ENCODE peak calls at places on chromosomes 2 and 18, in seven cellular contexts. T, E, Q, S, X, G and N are unnamed samples.

GRCh38 chr18:32271649-32272324 is 81.9 kb downstream of the MEP1B start:
- DNase-seq in X (peak; percentile 46), E (peak; percentile 30), T (no peak), S (peak; percentile 55), Q (no peak), G (no peak), N (no peak)

GRCh38 chr2:213451542-213452256 is 167.4 kb downstream of the SPAG16 start:
- DNase-seq in T (no peak), Q (no peak), E (no peak), G (no peak), X (no peak), S (no peak), N (peak; percentile 82)

GRCh38 chr18:71799016-71799673 is 745.0 kb downstream of the CBLN2 start:
- DNase-seq in G (no peak), T (no peak), Q (no peak), E (no peak), S (no peak), X (peak; percentile 33), N (no peak)

GRCh38 chr2:26349690-26350089 is 3.1 kb upstream of the ADGRF3 start:
- DNase-seq in T (no peak), X (no peak), Q (no peak), E (no peak), S (no peak), G (no peak), N (no peak)

GRCh38 chr2:217667545-217667944 is 335.2 kb downstream of the TNS1 start:
- DNase-seq in E (no peak), X (no peak), S (no peak), T (no peak), Q (no peak), G (no peak), N (no peak)

GRCh38 chr2:177000408-177000807 is 212.2 kb upstream of the HNRNPA3 start:
- DNase-seq in T (no peak), Q (no peak), S (no peak), X (no peak), E (no peak), G (no peak), N (no peak)

GRCh38 chr2:3662239-3662638 is 4.2 kb downstream of the ALLC start:
- DNase-seq in Q (peak; percentile 8), T (no peak), E (no peak), G (no peak), S (peak; percentile 21), X (no peak), N (no peak)

GRCh38 chr2:101150306-101151140 is 659 bp downstream of the TBC1D8 start:
- DNase-seq in S (no peak), G (peak; percentile 61), Q (peak; percentile 46), X (peak; percentile 3), E (peak; percentile 33), T (no peak), N (peak; percentile 43)

GRCh38 chr18:67590571-67591141 is 74.1 kb upstream of the DSEL start:
- DNase-seq in Q (no peak), S (peak; percentile 13), E (no peak), T (no peak), X (peak; percentile 50), G (no peak), N (no peak)

GRCh38 chr2:74053959-74054715 is 69.4 kb downstream of the TET3 start:
- DNase-seq in T (no peak), S (no peak), Q (no peak), X (no peak), E (no peak), G (no peak), N (no peak)

GRCh38 chr2:28729698-28730097 is 21.9 kb upstream of the PPP1CB start:
- DNase-seq in T (no peak), S (no peak), G (no peak), Q (no peak), E (no peak), X (no peak), N (no peak)

GRCh38 chr2:132374551-132374950 is 42.1 kb upstream of the GPR39 start:
- DNase-seq in Q (no peak), T (no peak), E (no peak), X (peak; percentile 81), S (peak; percentile 11), G (no peak), N (no peak)

GRCh38 chr2:98936133-98936916 is at the start of gene CRACDL:
- DNase-seq in X (peak; percentile 44), S (peak; percentile 43), E (peak; percentile 39), G (no peak), T (no peak), Q (no peak), N (no peak)

GRCh38 chr2:127014630-127015029 is 92.3 kb downstream of the BIN1 start:
- DNase-seq in G (no peak), T (no peak), Q (no peak), S (peak; percentile 82), E (no peak), X (peak; percentile 86), N (no peak)

GRCh38 chr2:10431797-10432196 is 16.3 kb downstream of the ODC1 start:
- DNase-seq in S (no peak), Q (no peak), E (no peak), X (no peak), T (no peak), G (no peak), N (peak; percentile 58)

GRCh38 chr2:191631754-191632153 is 46.2 kb upstream of the NABP1 start:
- DNase-seq in T (no peak), X (peak; percentile 45), G (peak; percentile 73), Q (no peak), S (no peak), E (no peak), N (no peak)

GRCh38 chr2:7007488-7007845 is 90.3 kb downstream of the RNF144A start:
- DNase-seq in S (no peak), E (no peak), T (no peak), Q (no peak), G (no peak), X (no peak), N (no peak)

GRCh38 chr2:38549851-38550250 is 52.9 kb downstream of the HNRNPLL start:
- DNase-seq in G (no peak), E (no peak), T (no peak), X (no peak), S (no peak), Q (no peak), N (no peak)

GRCh38 chr18:57223160-57223870 is 76.4 kb downstream of the BOD1L2 start:
- DNase-seq in G (no peak), S (no peak), E (peak; percentile 46), Q (no peak), X (peak; percentile 1), T (no peak), N (no peak)

GRCh38 chr2:2787301-2787907 is 456.3 kb upstream of the MYT1L start:
- DNase-seq in X (no peak), G (no peak), S (no peak), T (no peak), E (no peak), Q (peak; percentile 51), N (no peak)

GRCh38 chr2:14745288-14746076 is 113.0 kb downstream of the LRATD1 start:
- DNase-seq in X (peak; percentile 73), E (no peak), Q (no peak), G (no peak), T (no peak), S (no peak), N (no peak)

GRCh38 chr2:29042581-29043075 is 31.7 kb downstream of the PCARE start:
- DNase-seq in G (no peak), X (peak; percentile 40), S (no peak), T (no peak), E (no peak), Q (no peak), N (no peak)

GRCh38 chr2:182611009-182611408 is 105.0 kb upstream of the DNAJC10 start:
- DNase-seq in T (no peak), X (no peak), S (no peak), E (no peak), Q (peak; percentile 48), G (no peak), N (no peak)

GRCh38 chr18:55038162-55038561 is 78.9 kb upstream of the CCDC68 start:
- DNase-seq in T (no peak), S (peak; percentile 30), G (no peak), X (peak; percentile 30), Q (no peak), E (peak; percentile 7), N (no peak)

GRCh38 chr2:119693967-119694366 is 15.0 kb downstream of the TMEM177 start:
- DNase-seq in X (no peak), S (no peak), G (no peak), E (no peak), Q (no peak), T (no peak), N (no peak)

GRCh38 chr2:195318440-195319111 is 338.4 kb upstream of the SLC39A10 start:
- DNase-seq in G (no peak), S (peak; percentile 66), T (peak; percentile 15), E (peak; percentile 65), Q (no peak), X (peak; percentile 47), N (peak; percentile 54)

GRCh38 chr18:57022716-57023115 is 124.2 kb upstream of the BOD1L2 start:
- DNase-seq in E (no peak), G (no peak), T (no peak), Q (no peak), S (no peak), X (no peak), N (no peak)